ENCODE peak calls at places on chromosomes 13 and 19, in five cellular contexts. E is thoracic aorta, D is K562, W is kidney glomerular epithelial cell, H is adipocyte. N is an unnamed sample.

GRCh38 chr13:49908637-49909036 is 27.5 kb downstream of the SPRYD7 start:
- DNase-seq in E (no peak), D (no peak), W (no peak), H (no peak), N (no peak)

GRCh38 chr19:34676697-34677385 is at the start of gene SCGB2B2:
- DNase-seq in E (no peak), D (no peak), W (peak), H (no peak), N (no peak)

GRCh38 chr19:2415281-2415972 is 12.0 kb downstream of the TIMM13 start:
- DNase-seq in E (no peak), D (no peak), W (no peak), H (no peak), N (no peak)

GRCh38 chr13:110882972-110883371 is 31.9 kb downstream of the ANKRD10 start:
- DNase-seq in E (no peak), D (no peak), W (no peak), H (no peak), N (no peak)

GRCh38 chr19:662207-662961 is 630 bp downstream of the RNF126 start:
- DNase-seq in E (no peak), D (peak), W (peak), H (peak), N (peak)

GRCh38 chr19:38547446-38547845 is 70.3 kb downstream of the MAP4K1 start:
- DNase-seq in E (no peak), D (no peak), W (no peak), H (no peak), N (no peak)

GRCh38 chr13:111006508-111007031 is 91.7 kb upstream of the ANKRD10 start:
- DNase-seq in E (peak), D (peak), W (no peak), H (peak), N (peak)

GRCh38 chr19:46537136-46538097 is 41.8 kb upstream of the PNMA8B start:
- DNase-seq in E (no peak), D (peak), W (peak), H (peak), N (peak)

GRCh38 chr19:4548238-4548584 is 8.4 kb upstream of the LRG1 start:
- DNase-seq in E (no peak), D (no peak), W (no peak), H (no peak), N (no peak)

GRCh38 chr13:33352520-33352919 is 67.0 kb upstream of the STARD13 start:
- DNase-seq in E (no peak), D (no peak), W (no peak), H (no peak), N (no peak)

GRCh38 chr19:34731019-34731829 is 2.8 kb upstream of the ZNF181 start:
- DNase-seq in E (no peak), D (peak), W (no peak), H (no peak), N (no peak)

GRCh38 chr13:29902632-29903305 is 52.4 kb upstream of the UBL3 start:
- DNase-seq in E (no peak), D (no peak), W (peak), H (no peak), N (no peak)

GRCh38 chr19:51372649-51373504 is at the start of gene NKG7:
- DNase-seq in E (no peak), D (peak), W (no peak), H (no peak), N (no peak)

GRCh38 chr19:18479964-18480723 is 41.7 kb downstream of the ELL start:
- DNase-seq in E (peak), D (no peak), W (no peak), H (peak), N (no peak)

GRCh38 chr19:45076029-45076850 is at the start of gene ZNF296:
- DNase-seq in E (no peak), D (peak), W (peak), H (peak), N (peak)

GRCh38 chr13:24540236-24541126 is 27.9 kb upstream of the PARP4 start:
- DNase-seq in E (no peak), D (peak), W (no peak), H (no peak), N (peak)

GRCh38 chr19:40231544-40232424 is 5.3 kb upstream of the CCNP start:
- DNase-seq in E (no peak), D (peak), W (no peak), H (no peak), N (no peak)

GRCh38 chr19:50376166-50377050 is at the start of gene NR1H2:
- DNase-seq in E (peak), D (peak), W (peak), H (peak), N (peak)

GRCh38 chr13:67048084-67048792 is 181.9 kb downstream of the PCDH9 start:
- DNase-seq in E (no peak), D (no peak), W (peak), H (peak), N (peak)

GRCh38 chr13:78323040-78323439 is 280.3 kb downstream of the POU4F1 start:
- DNase-seq in E (no peak), D (no peak), W (no peak), H (no peak), N (no peak)

N was measured in astrocyte of the hippocampus.